ENCODE peak calls at places on chromosomes 6 and 20, in ten cellular contexts. A is CD4-positive, CD25-positive, alpha-beta regulatory T cell; F is mesendoderm; H is ovary; X is CD8-positive, alpha-beta T cell; C is cardiac muscle cell; S is heart left ventricle; I is osteoblast; B is aorta; J is lung. R is an unnamed sample. For H3K4me1, the result is how much of the 10 kb centered on the place peaks cover.

GRCh38 chr6:34484899-34485298 is 19.0 kb downstream of the PACSIN1 start:
- DNase-seq in H (no peak), F (peak), J (no peak), B (peak), I (no peak), X (peak), C (no peak), S (no peak), A (no peak), R (peak)

GRCh38 chr6:154872605-154873004 is 122.5 kb upstream of the TIAM2 start:
- DNase-seq in X (no peak), B (no peak), H (no peak), F (peak), S (no peak), I (no peak), C (no peak), J (no peak), A (no peak), R (no peak)

GRCh38 chr6:74277749-74278148 is 581.7 kb downstream of the CD109 start:
- DNase-seq in J (no peak), F (no peak), A (no peak), I (no peak), S (no peak), H (no peak), C (peak), B (no peak), X (no peak), R (no peak)

GRCh38 chr6:79188885-79189505 is 45.5 kb downstream of the HMGN3 start:
- DNase-seq in X (no peak), F (no peak), B (no peak), I (no peak), H (no peak), C (peak), J (no peak), S (no peak), A (no peak), R (no peak)

GRCh38 chr6:101083533-101084172 is 202.5 kb upstream of the ASCC3 start:
- DNase-seq in B (no peak), J (no peak), H (no peak), S (no peak), I (no peak), A (no peak), X (no peak), C (peak), F (peak), R (no peak)

GRCh38 chr6:69231983-69232382 is 564.8 kb downstream of the LMBRD1 start:
- DNase-seq in S (no peak), I (no peak), A (no peak), H (no peak), X (no peak), J (no peak), C (no peak), B (no peak), F (no peak), R (no peak)

GRCh38 chr6:40587240-40588069 is at the start of gene LRFN2:
- DNase-seq in H (peak), F (peak), X (peak), I (peak), J (peak), A (no peak), S (peak), B (peak), C (peak), R (peak)

GRCh38 chr6:15399651-15400470 is 154.0 kb downstream of the JARID2 start:
- DNase-seq in S (peak), X (no peak), B (no peak), H (peak), A (no peak), C (peak), J (peak), I (peak), F (peak), R (no peak)

GRCh38 chr20:9359561-9360308 is 154.7 kb upstream of the LAMP5 start:
- DNase-seq in I (peak), J (no peak), F (peak), S (peak), B (peak), H (no peak), X (no peak), A (no peak), C (peak), R (no peak)

GRCh38 chr6:142756215-142756630 is 188.8 kb downstream of the HIVEP2 start:
- DNase-seq in X (no peak), B (no peak), S (no peak), I (no peak), J (no peak), C (peak), A (no peak), H (no peak), F (peak), R (no peak)

GRCh38 chr6:100614933-100615332 is 150.2 kb upstream of the SIM1 start:
- DNase-seq in J (no peak), I (no peak), C (no peak), X (no peak), B (no peak), A (no peak), F (no peak), S (no peak), H (no peak), R (no peak)

GRCh38 chr6:151448623-151449022 is 3.3 kb downstream of the RMND1 start:
- DNase-seq in C (no peak), J (no peak), H (no peak), F (peak), I (peak), B (no peak), A (no peak), X (no peak), S (no peak), R (no peak)

GRCh38 chr6:157669747-157670216 is 153.3 kb upstream of the SNX9 start:
- DNase-seq in S (peak), I (peak), H (peak), A (no peak), F (peak), C (peak), X (no peak), B (peak), J (peak), R (no peak)

GRCh38 chr20:17505664-17506517 is 25.3 kb downstream of the BFSP1 start:
- DNase-seq in I (no peak), J (no peak), S (no peak), B (no peak), A (no peak), C (peak), X (peak), H (peak), F (peak), R (peak)

GRCh38 chr6:3847521-3847920 is 1.7 kb upstream of the FAM50B start:
- DNase-seq in A (no peak), F (no peak), I (no peak), X (no peak), B (no peak), J (no peak), C (peak), H (no peak), S (no peak), R (no peak)

GRCh38 chr6:22322103-22322882 is 25.5 kb upstream of the PRL start:
- DNase-seq in I (no peak), H (no peak), A (no peak), B (no peak), S (no peak), F (no peak), J (no peak), C (no peak), X (no peak), R (no peak)

GRCh38 chr6:6678811-6679210 is 90.3 kb downstream of the LY86 start:
- DNase-seq in B (no peak), I (no peak), H (no peak), S (no peak), F (peak), C (no peak), X (no peak), A (no peak), J (no peak), R (no peak)

GRCh38 chr20:31718952-31719643 is 3.6 kb downstream of the BCL2L1 start:
- DNase-seq in C (no peak), H (no peak), I (no peak), F (no peak), J (peak), B (no peak), A (no peak), X (no peak), S (no peak), R (no peak)

GRCh38 chr6:125014157-125014957 is 52.1 kb downstream of the RNF217 start:
- DNase-seq in I (peak), C (peak), A (no peak), X (no peak), F (no peak), S (no peak), H (no peak), B (no peak), J (no peak), R (no peak)

GRCh38 chr6:37160922-37161778 is 8.8 kb upstream of the PIM1 start:
- DNase-seq in A (no peak), J (no peak), B (no peak), I (peak), X (no peak), F (no peak), S (no peak), H (no peak), C (peak), R (no peak)

GRCh38 chr6:165663283-165663735 is 268 bp upstream of the PDE10A start:
- DNase-seq in C (peak), I (peak), S (peak), A (no peak), F (peak), X (no peak), H (peak), J (no peak), B (peak), R (no peak)

GRCh38 chr6:38848760-38849159 is 133.6 kb downstream of the DNAH8 start:
- DNase-seq in B (no peak), A (no peak), F (no peak), S (no peak), I (no peak), H (no peak), C (no peak), X (no peak), J (no peak), R (no peak)

GRCh38 chr20:44911264-44911921 is 1.5 kb downstream of the PABPC1L start:
- DNase-seq in H (no peak), B (no peak), I (no peak), C (peak), F (peak), J (peak), A (peak), X (peak), S (no peak), R (peak)

GRCh38 chr20:35006531-35006971 is 50.9 kb downstream of the MYH7B start:
- DNase-seq in X (no peak), F (no peak), H (peak), A (no peak), B (peak), I (peak), J (no peak), S (peak), C (no peak), R (no peak)

GRCh38 chr6:4487538-4487937 is 288.7 kb upstream of the CDYL start:
- DNase-seq in C (no peak), X (no peak), I (no peak), F (peak), A (no peak), J (peak), B (no peak), H (no peak), S (no peak), R (no peak)

GRCh38 chr6:160431231-160431630 is 83.1 kb downstream of the SLC22A3 start:
- DNase-seq in S (peak), A (no peak), H (peak), J (no peak), B (no peak), F (no peak), X (no peak), C (peak), I (peak), R (no peak)

GRCh38 chr20:23151008-23151703 is 65.0 kb upstream of the CD93 start:
- DNase-seq in A (no peak), X (no peak), F (no peak), H (no peak), B (no peak), S (no peak), C (no peak), I (no peak), J (no peak), R (no peak)

GRCh38 chr6:167825759-167826229 is 917 bp upstream of the AFDN start:
- DNase-seq in J (peak), S (no peak), X (no peak), A (peak), C (peak), F (peak), H (no peak), I (peak), B (peak), R (peak)

GRCh38 chr6:31175961-31176360 is 5.5 kb upstream of the POU5F1 start:
- DNase-seq in J (no peak), X (no peak), H (no peak), I (peak), S (no peak), B (peak), A (no peak), F (peak), C (peak), R (no peak)

GRCh38 chr6:29925341-29926080 is 16.8 kb upstream of the HLA-A start:
- DNase-seq in C (no peak), S (no peak), I (no peak), J (no peak), A (no peak), B (no peak), X (no peak), H (no peak), F (no peak), R (no peak)

GRCh38 chr6:170186909-170187668 is 103.8 kb downstream of the DLL1 start:
- DNase-seq in X (no peak), J (no peak), H (no peak), S (no peak), I (peak), A (no peak), C (no peak), B (no peak), F (no peak), R (no peak)

GRCh38 chr6:1336246-1336843 is 24.4 kb downstream of the FOXQ1 start:
- DNase-seq in A (no peak), F (peak), B (no peak), C (peak), S (no peak), I (no peak), J (peak), H (no peak), X (no peak), R (no peak)

GRCh38 chr20:32968833-32969241 is 35.4 kb downstream of the SUN5 start:
- DNase-seq in C (peak), A (no peak), B (no peak), J (no peak), F (no peak), H (no peak), X (no peak), I (peak), S (no peak), R (no peak)

GRCh38 chr6:144234935-144235334 is 50.2 kb upstream of the UTRN start:
- DNase-seq in I (no peak), S (no peak), J (no peak), F (no peak), C (no peak), A (no peak), B (no peak), X (no peak), H (no peak), R (no peak)

GRCh38 chr6:168778201-168778600 is 337.2 kb downstream of the SMOC2 start:
- DNase-seq in J (no peak), F (no peak), A (no peak), H (peak), S (peak), I (no peak), B (peak), X (no peak), C (peak), R (no peak)

GRCh38 chr20:2729791-2730190 is 37.2 kb downstream of the EBF4 start:
- DNase-seq in C (peak), X (no peak), J (no peak), H (no peak), I (no peak), B (no peak), S (no peak), F (no peak), A (no peak), R (no peak)

GRCh38 chr6:43510827-43511163 is 649 bp upstream of the LRRC73 start:
- DNase-seq in F (no peak), J (no peak), C (no peak), S (no peak), H (no peak), B (no peak), I (no peak), A (no peak), X (no peak), R (no peak)
- H3K4me1 ChIP-seq in F (under half), J (under half), C (under half), S (half or more), H (under half), B (under half), I (under half), A (under half), X (under half), R (under half)

DNA sequence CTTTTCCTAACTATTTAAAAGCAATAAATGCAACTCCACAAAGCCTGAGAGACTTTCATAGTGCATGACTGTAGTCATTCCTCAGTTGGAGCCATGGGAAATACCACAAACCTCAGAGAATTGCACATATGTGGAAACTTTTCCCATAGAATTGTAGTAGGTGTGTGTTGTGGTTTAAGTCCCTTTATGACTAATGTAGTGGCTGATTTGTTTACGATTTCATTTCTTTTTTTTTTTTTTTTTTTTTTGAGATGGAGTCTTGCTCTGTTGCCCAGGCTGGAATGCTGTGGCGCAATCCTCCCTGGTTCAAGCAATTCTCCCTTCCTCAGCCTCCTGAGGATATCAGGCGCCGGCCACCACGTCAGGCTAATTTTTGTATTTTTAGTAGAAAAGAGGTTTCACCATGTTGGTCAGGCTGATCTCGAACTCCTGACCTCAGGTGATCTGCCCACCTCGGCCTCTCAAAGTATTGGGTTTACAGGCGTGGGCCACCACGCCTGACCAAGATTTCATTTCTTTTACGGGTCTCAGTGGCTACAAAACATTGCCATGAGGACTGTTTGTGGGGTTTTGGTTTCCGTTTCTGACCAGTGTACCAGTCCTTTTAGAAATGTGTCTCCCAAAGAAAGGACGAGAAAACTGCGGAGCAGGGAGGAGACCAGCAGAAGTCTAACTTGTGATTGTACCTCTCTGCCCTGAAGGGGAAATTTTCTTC is 212.1 kb upstream of the MARCKS start:
- DNase-seq in I (peak), J (no peak), B (no peak), F (no peak), S (no peak), X (no peak), C (peak), H (no peak), A (no peak), R (no peak)
- H3K4me1 ChIP-seq in I (under half), J (under half), B (under half), F (under half), S (under half), X (under half), C (half or more), H (under half), A (under half), R (under half)

GRCh38 chr6:81621816-81622395 is 130.6 kb downstream of the TENT5A start:
- DNase-seq in J (no peak), S (no peak), A (no peak), C (no peak), H (no peak), F (peak), X (no peak), I (no peak), B (no peak), R (no peak)
- H3K4me1 ChIP-seq in J (under half), S (under half), A (under half), C (under half), H (under half), F (under half), X (under half), I (under half), B (under half), R (under half)

GRCh38 chr20:41173791-41174341 is 36.5 kb downstream of the PLCG1 start:
- DNase-seq in I (no peak), A (no peak), S (peak), J (no peak), H (no peak), B (peak), F (no peak), X (no peak), C (no peak), R (no peak)

GRCh38 chr20:41174782-41175181 is 37.4 kb downstream of the PLCG1 start:
- DNase-seq in B (peak), X (no peak), J (peak), F (no peak), C (peak), H (no peak), I (no peak), A (no peak), S (no peak), R (no peak)

GRCh38 chr20:41174373-41174772 is 37.0 kb downstream of the PLCG1 start:
- DNase-seq in J (peak), H (no peak), S (peak), X (no peak), B (peak), A (no peak), C (no peak), I (no peak), F (no peak), R (no peak)

GRCh38 chr20:41175727-41176330 is 38.5 kb downstream of the PLCG1 start:
- DNase-seq in A (no peak), C (no peak), I (no peak), B (no peak), S (peak), X (no peak), F (no peak), J (no peak), H (no peak), R (no peak)

DNA sequence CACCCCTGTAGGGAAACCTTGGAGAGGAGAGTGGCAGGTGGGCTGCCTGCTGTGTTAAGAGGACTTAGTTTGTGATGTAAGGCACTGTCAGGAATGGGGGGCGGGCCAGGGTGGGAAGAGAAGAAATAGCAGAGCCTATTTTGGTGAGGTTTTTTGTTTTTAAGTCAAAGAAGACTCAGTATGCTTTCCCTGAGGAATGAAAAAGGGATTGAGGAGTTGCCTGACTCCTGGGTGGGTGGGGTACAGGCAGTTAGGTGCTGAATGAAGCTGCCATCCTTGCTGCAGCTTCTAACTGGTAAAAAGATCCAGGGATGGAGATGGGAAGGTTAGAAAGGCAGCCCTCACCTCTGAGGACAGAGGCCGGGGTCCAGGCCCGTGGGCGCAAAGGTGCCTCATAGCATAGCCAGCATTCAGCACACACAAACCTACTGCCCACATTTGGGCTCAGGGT is 37.9 kb downstream of the PLCG1 start:
- DNase-seq in B (no peak), J (peak), X (no peak), S (peak), A (no peak), F (no peak), H (no peak), I (no peak), C (no peak), R (no peak)
- H3K4me1 ChIP-seq in B (under half), J (under half), X (under half), S (half or more), A (under half), F (under half), H (under half), I (under half), C (under half), R (under half)